ENCODE peak calls at places on chromosome 10, in six cellular contexts. One of them, this sample, is unnamed. For H3K27me3, the result is how much of the 10 kb centered on the place peaks cover.

GRCh38 chr10:23412223-23412622 is 26.7 kb upstream of the OTUD1 start:
- DNase-seq in naive thymus-derived CD4-positive, alpha-beta T cell: no peak
- DNase-seq in Peyer's patch: no peak
- DNase-seq in IMR-90: peak
- DNase-seq in tibial artery: no peak
- DNase-seq in hepatocyte: no peak
- DNase-seq in this sample: no peak

GRCh38 chr10:127047878-127048238 is 142.6 kb downstream of the DOCK1 start:
- DNase-seq in naive thymus-derived CD4-positive, alpha-beta T cell: no peak
- DNase-seq in Peyer's patch: no peak
- DNase-seq in IMR-90: no peak
- DNase-seq in tibial artery: no peak
- DNase-seq in hepatocyte: no peak
- DNase-seq in this sample: no peak

GRCh38 chr10:27319752-27320561 is 79.4 kb upstream of the ACBD5 start:
- DNase-seq in naive thymus-derived CD4-positive, alpha-beta T cell: peak
- DNase-seq in Peyer's patch: peak
- DNase-seq in IMR-90: peak
- DNase-seq in tibial artery: peak
- DNase-seq in hepatocyte: peak
- DNase-seq in this sample: peak

GRCh38 chr10:57621466-57621865 is 646.2 kb downstream of the IPMK start:
- DNase-seq in naive thymus-derived CD4-positive, alpha-beta T cell: no peak
- DNase-seq in Peyer's patch: no peak
- DNase-seq in IMR-90: no peak
- DNase-seq in tibial artery: no peak
- DNase-seq in hepatocyte: no peak
- DNase-seq in this sample: no peak

GRCh38 chr10:51000164-51000563 is 74.1 kb upstream of the PRKG1 start:
- DNase-seq in naive thymus-derived CD4-positive, alpha-beta T cell: no peak
- DNase-seq in Peyer's patch: no peak
- DNase-seq in IMR-90: peak
- DNase-seq in tibial artery: no peak
- DNase-seq in hepatocyte: no peak
- DNase-seq in this sample: peak

GRCh38 chr10:122075171-122075570 is 86.2 kb downstream of the TACC2 start:
- DNase-seq in naive thymus-derived CD4-positive, alpha-beta T cell: no peak
- DNase-seq in Peyer's patch: no peak
- DNase-seq in IMR-90: no peak
- DNase-seq in tibial artery: no peak
- DNase-seq in hepatocyte: no peak
- DNase-seq in this sample: no peak

GRCh38 chr10:22475527-22475856 is 130.2 kb downstream of the SPAG6 start:
- DNase-seq in naive thymus-derived CD4-positive, alpha-beta T cell: no peak
- DNase-seq in Peyer's patch: no peak
- DNase-seq in IMR-90: no peak
- DNase-seq in tibial artery: no peak
- DNase-seq in hepatocyte: no peak
- DNase-seq in this sample: no peak

GRCh38 chr10:6321880-6322279 is 119.1 kb downstream of the PFKFB3 start:
- DNase-seq in naive thymus-derived CD4-positive, alpha-beta T cell: no peak
- DNase-seq in Peyer's patch: no peak
- DNase-seq in IMR-90: peak
- DNase-seq in tibial artery: no peak
- DNase-seq in hepatocyte: no peak
- DNase-seq in this sample: no peak

GRCh38 chr10:6563720-6564119 is 16.4 kb downstream of the PRKCQ start:
- DNase-seq in naive thymus-derived CD4-positive, alpha-beta T cell: no peak
- DNase-seq in Peyer's patch: no peak
- DNase-seq in IMR-90: no peak
- DNase-seq in tibial artery: no peak
- DNase-seq in hepatocyte: no peak
- DNase-seq in this sample: no peak

GRCh38 chr10:47029181-47029971 is 118.1 kb downstream of the PTPN20 start:
- DNase-seq in naive thymus-derived CD4-positive, alpha-beta T cell: no peak
- DNase-seq in Peyer's patch: no peak
- DNase-seq in IMR-90: no peak
- DNase-seq in tibial artery: no peak
- DNase-seq in hepatocyte: no peak
- DNase-seq in this sample: peak

GRCh38 chr10:103507235-103508191 is 14.0 kb downstream of the NEURL1 start:
- DNase-seq in naive thymus-derived CD4-positive, alpha-beta T cell: no peak
- DNase-seq in Peyer's patch: peak
- DNase-seq in IMR-90: no peak
- DNase-seq in tibial artery: no peak
- DNase-seq in hepatocyte: peak
- DNase-seq in this sample: peak

GRCh38 chr10:91653214-91653875 is 20.5 kb upstream of the PPP1R3C start:
- DNase-seq in naive thymus-derived CD4-positive, alpha-beta T cell: no peak
- DNase-seq in Peyer's patch: no peak
- DNase-seq in IMR-90: peak
- DNase-seq in tibial artery: no peak
- DNase-seq in hepatocyte: no peak
- DNase-seq in this sample: no peak

GRCh38 chr10:64814201-64814600 is 1293.0 kb downstream of the REEP3 start:
- DNase-seq in naive thymus-derived CD4-positive, alpha-beta T cell: no peak
- DNase-seq in Peyer's patch: no peak
- DNase-seq in IMR-90: no peak
- DNase-seq in tibial artery: no peak
- DNase-seq in hepatocyte: no peak
- DNase-seq in this sample: no peak

GRCh38 chr10:133166504-133166827 is 6.4 kb downstream of the KNDC1 start:
- DNase-seq in naive thymus-derived CD4-positive, alpha-beta T cell: no peak
- DNase-seq in Peyer's patch: no peak
- DNase-seq in IMR-90: no peak
- DNase-seq in tibial artery: peak
- DNase-seq in hepatocyte: no peak
- DNase-seq in this sample: no peak

GRCh38 chr10:98361131-98361633 is 53.8 kb downstream of the PYROXD2 start:
- DNase-seq in naive thymus-derived CD4-positive, alpha-beta T cell: no peak
- DNase-seq in Peyer's patch: peak
- DNase-seq in IMR-90: peak
- DNase-seq in tibial artery: peak
- DNase-seq in hepatocyte: peak
- DNase-seq in this sample: peak

DNA sequence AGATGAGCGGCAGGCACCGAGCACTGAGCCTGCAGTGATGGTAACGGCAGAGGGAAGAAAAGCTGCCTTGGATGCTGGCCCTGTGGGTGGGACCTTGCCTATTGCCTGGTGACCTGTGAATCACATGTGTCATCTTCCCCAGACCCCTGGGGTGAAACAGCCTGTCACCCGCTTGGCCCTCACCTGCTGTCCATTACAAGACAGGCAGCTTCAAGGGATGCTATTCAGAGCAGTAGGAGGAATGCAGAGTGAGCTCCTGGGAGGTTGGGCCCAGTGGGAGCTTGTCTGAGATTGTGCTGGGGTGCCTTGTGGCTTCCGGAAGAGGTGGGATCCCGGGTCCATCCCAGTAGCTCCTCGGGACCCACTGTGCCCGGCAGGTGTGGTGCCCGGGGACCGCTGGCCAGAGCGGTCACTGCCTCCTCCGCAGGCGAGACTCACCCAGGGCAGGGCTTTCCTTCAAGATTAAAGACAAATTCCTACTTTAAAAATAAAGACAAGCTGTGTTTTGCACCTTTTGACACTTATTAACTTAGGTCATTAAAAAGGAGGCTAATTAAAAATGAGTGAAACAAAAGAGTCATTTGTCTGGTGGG is 440.2 kb upstream of the MKI67 start:
- DNase-seq in naive thymus-derived CD4-positive, alpha-beta T cell: no peak
- DNase-seq in Peyer's patch: no peak
- DNase-seq in IMR-90: no peak
- DNase-seq in tibial artery: no peak
- DNase-seq in hepatocyte: no peak
- DNase-seq in this sample: no peak
- H3K27me3 ChIP-seq in naive thymus-derived CD4-positive, alpha-beta T cell: under half
- H3K27me3 ChIP-seq in Peyer's patch: under half
- H3K27me3 ChIP-seq in IMR-90: under half
- H3K27me3 ChIP-seq in tibial artery: under half
- H3K27me3 ChIP-seq in hepatocyte: under half
- H3K27me3 ChIP-seq in this sample: under half

GRCh38 chr10:13587367-13587766 is 602 bp downstream of the PRPF18 start:
- DNase-seq in naive thymus-derived CD4-positive, alpha-beta T cell: no peak
- DNase-seq in Peyer's patch: no peak
- DNase-seq in IMR-90: no peak
- DNase-seq in tibial artery: no peak
- DNase-seq in hepatocyte: peak
- DNase-seq in this sample: peak

GRCh38 chr10:13589316-13589715 is 2.6 kb downstream of the PRPF18 start:
- DNase-seq in naive thymus-derived CD4-positive, alpha-beta T cell: no peak
- DNase-seq in Peyer's patch: no peak
- DNase-seq in IMR-90: no peak
- DNase-seq in tibial artery: no peak
- DNase-seq in hepatocyte: no peak
- DNase-seq in this sample: no peak

GRCh38 chr10:13585195-13585751 is 1.5 kb upstream of the PRPF18 start:
- DNase-seq in naive thymus-derived CD4-positive, alpha-beta T cell: no peak
- DNase-seq in Peyer's patch: no peak
- DNase-seq in IMR-90: no peak
- DNase-seq in tibial artery: no peak
- DNase-seq in hepatocyte: no peak
- DNase-seq in this sample: no peak

GRCh38 chr10:13585943-13586342 is 822 bp upstream of the PRPF18 start:
- DNase-seq in naive thymus-derived CD4-positive, alpha-beta T cell: no peak
- DNase-seq in Peyer's patch: no peak
- DNase-seq in IMR-90: no peak
- DNase-seq in tibial artery: no peak
- DNase-seq in hepatocyte: no peak
- DNase-seq in this sample: no peak

GRCh38 chr10:13586676-13587355 is at the start of gene PRPF18:
- DNase-seq in naive thymus-derived CD4-positive, alpha-beta T cell: peak
- DNase-seq in Peyer's patch: peak
- DNase-seq in IMR-90: peak
- DNase-seq in tibial artery: peak
- DNase-seq in hepatocyte: peak
- DNase-seq in this sample: peak
- H3K27me3 ChIP-seq in naive thymus-derived CD4-positive, alpha-beta T cell: under half
- H3K27me3 ChIP-seq in Peyer's patch: under half
- H3K27me3 ChIP-seq in IMR-90: under half
- H3K27me3 ChIP-seq in tibial artery: under half
- H3K27me3 ChIP-seq in hepatocyte: under half
- H3K27me3 ChIP-seq in this sample: under half

DNA sequence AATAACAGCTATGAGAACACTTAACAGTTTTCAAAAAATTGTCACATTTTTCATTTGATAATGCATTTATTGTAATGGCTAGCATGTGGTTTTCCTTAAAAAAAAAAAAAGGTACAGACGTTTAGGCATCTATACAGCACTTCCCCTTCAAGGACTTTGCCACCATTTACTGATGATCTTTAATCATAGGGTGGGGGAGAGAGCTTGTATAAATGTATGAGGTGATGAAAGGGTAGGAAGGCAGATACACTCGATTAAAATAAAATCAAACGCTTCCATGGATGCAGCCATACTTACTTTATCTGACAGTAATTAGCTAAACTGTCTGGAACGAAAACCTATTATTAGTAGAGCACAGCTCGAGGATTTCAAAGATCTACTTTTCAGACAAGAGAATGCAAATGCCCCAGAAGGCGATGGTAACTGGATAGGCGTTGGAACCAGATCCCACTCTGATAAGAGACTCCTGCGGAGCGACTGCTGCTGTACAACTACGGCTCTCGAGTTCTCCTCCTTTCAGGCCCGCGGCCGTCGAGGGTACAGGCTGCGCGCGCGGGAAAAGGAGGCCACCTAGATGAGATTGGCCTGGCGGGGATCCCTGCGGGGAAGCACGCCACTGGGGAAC is 3.1 kb upstream of the NKX2-3 start:
- DNase-seq in naive thymus-derived CD4-positive, alpha-beta T cell: no peak
- DNase-seq in Peyer's patch: no peak
- DNase-seq in IMR-90: no peak
- DNase-seq in tibial artery: no peak
- DNase-seq in hepatocyte: no peak
- DNase-seq in this sample: no peak
- H3K27me3 ChIP-seq in naive thymus-derived CD4-positive, alpha-beta T cell: under half
- H3K27me3 ChIP-seq in Peyer's patch: under half
- H3K27me3 ChIP-seq in IMR-90: half or more
- H3K27me3 ChIP-seq in tibial artery: under half
- H3K27me3 ChIP-seq in hepatocyte: half or more
- H3K27me3 ChIP-seq in this sample: half or more

GRCh38 chr10:131675104-131675503 is 225.7 kb upstream of the PPP2R2D start:
- DNase-seq in naive thymus-derived CD4-positive, alpha-beta T cell: no peak
- DNase-seq in Peyer's patch: no peak
- DNase-seq in IMR-90: no peak
- DNase-seq in tibial artery: no peak
- DNase-seq in hepatocyte: no peak
- DNase-seq in this sample: no peak

GRCh38 chr10:131676448-131676847 is 224.4 kb upstream of the PPP2R2D start:
- DNase-seq in naive thymus-derived CD4-positive, alpha-beta T cell: no peak
- DNase-seq in Peyer's patch: no peak
- DNase-seq in IMR-90: no peak
- DNase-seq in tibial artery: no peak
- DNase-seq in hepatocyte: no peak
- DNase-seq in this sample: no peak

GRCh38 chr10:131677671-131678070 is 223.1 kb upstream of the PPP2R2D start:
- DNase-seq in naive thymus-derived CD4-positive, alpha-beta T cell: no peak
- DNase-seq in Peyer's patch: no peak
- DNase-seq in IMR-90: no peak
- DNase-seq in tibial artery: no peak
- DNase-seq in hepatocyte: peak
- DNase-seq in this sample: no peak

GRCh38 chr10:131676971-131677421 is 223.8 kb upstream of the PPP2R2D start:
- DNase-seq in naive thymus-derived CD4-positive, alpha-beta T cell: no peak
- DNase-seq in Peyer's patch: no peak
- DNase-seq in IMR-90: no peak
- DNase-seq in tibial artery: no peak
- DNase-seq in hepatocyte: no peak
- DNase-seq in this sample: no peak

DNA sequence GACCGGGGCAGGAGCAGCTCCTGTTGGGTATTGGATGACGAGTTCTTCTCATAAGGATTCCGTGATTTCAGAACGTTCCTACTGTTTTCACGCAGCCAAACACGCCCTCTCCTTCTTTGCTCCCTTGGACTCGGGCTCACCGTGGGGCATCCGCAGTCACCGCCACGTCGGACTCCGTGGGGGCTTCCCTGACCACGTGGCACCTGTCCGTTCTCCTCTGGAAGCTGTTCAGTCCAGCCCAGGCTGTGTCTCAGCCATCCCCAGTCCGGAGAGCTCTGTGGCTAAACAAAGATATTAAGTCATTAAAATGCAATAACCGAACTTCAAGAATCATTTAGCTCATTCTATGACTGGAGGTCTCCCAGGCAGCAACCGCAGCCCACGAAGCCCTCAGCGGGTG is 224.8 kb upstream of the PPP2R2D start:
- DNase-seq in naive thymus-derived CD4-positive, alpha-beta T cell: no peak
- DNase-seq in Peyer's patch: no peak
- DNase-seq in IMR-90: no peak
- DNase-seq in tibial artery: no peak
- DNase-seq in hepatocyte: no peak
- DNase-seq in this sample: no peak
- H3K27me3 ChIP-seq in naive thymus-derived CD4-positive, alpha-beta T cell: under half
- H3K27me3 ChIP-seq in Peyer's patch: under half
- H3K27me3 ChIP-seq in IMR-90: under half
- H3K27me3 ChIP-seq in tibial artery: under half
- H3K27me3 ChIP-seq in hepatocyte: under half
- H3K27me3 ChIP-seq in this sample: under half